ENCODE peak calls at places on chromosomes 6 and 20, in six cellular contexts. L is IMR-90, Z is colonic mucosa, O is kidney, A is PC-9, X is GM12865. V is an unnamed sample.

GRCh38 chr6:134182528-134182927 is 130.1 kb upstream of the SLC2A12 start:
- DNase-seq in L (no peak), Z (no peak), O (no peak), A (peak; percentile 3), X (no peak), V (no peak)

GRCh38 chr6:34243901-34244884 is 4.6 kb downstream of the SMIM29 start:
- DNase-seq in L (peak; percentile 95), Z (peak; percentile 56), O (peak; percentile 89), A (peak; percentile 96), X (no peak), V (peak; percentile 72)

GRCh38 chr6:118506071-118506638 is 41.9 kb upstream of the PLN start:
- DNase-seq in L (peak; percentile 16), Z (no peak), O (no peak), A (no peak), X (no peak), V (no peak)

GRCh38 chr6:7311920-7312615 is 931 bp downstream of the SSR1 start:
- DNase-seq in L (peak; percentile 35), Z (no peak), O (no peak), A (no peak), X (peak; percentile 35), V (no peak)

GRCh38 chr20:51358032-51358724 is 184.3 kb downstream of the NFATC2 start:
- DNase-seq in L (no peak), Z (no peak), O (no peak), A (no peak), X (no peak), V (no peak)

GRCh38 chr20:49750611-49751396 is 37.1 kb upstream of the B4GALT5 start:
- DNase-seq in L (no peak), Z (no peak), O (no peak), A (no peak), X (peak; percentile 94), V (no peak)

GRCh38 chr6:125310994-125311649 is 9.4 kb upstream of the HDDC2 start:
- DNase-seq in L (peak; percentile 64), Z (no peak), O (no peak), A (peak; percentile 64), X (peak; percentile 60), V (peak; percentile 15)

GRCh38 chr20:32681175-32682084 is 7.7 kb upstream of the C20orf203 start:
- DNase-seq in L (peak; percentile 17), Z (no peak), O (peak; percentile 75), A (peak; percentile 56), X (no peak), V (no peak)

GRCh38 chr20:13772529-13772928 is 12.2 kb downstream of the ESF1 start:
- DNase-seq in L (peak; percentile 36), Z (no peak), O (no peak), A (no peak), X (no peak), V (no peak)

GRCh38 chr20:8671366-8671943 is 397.4 kb upstream of the PLCB4 start:
- DNase-seq in L (no peak), Z (no peak), O (no peak), A (no peak), X (no peak), V (no peak)

GRCh38 chr20:32894711-32895355 is 36.1 kb downstream of the EFCAB8 start:
- DNase-seq in L (no peak), Z (no peak), O (no peak), A (no peak), X (no peak), V (no peak)

GRCh38 chr6:41022294-41022693 is 16.7 kb downstream of the UNC5CL start:
- DNase-seq in L (no peak), Z (no peak), O (no peak), A (peak; percentile 37), X (no peak), V (no peak)

DNA sequence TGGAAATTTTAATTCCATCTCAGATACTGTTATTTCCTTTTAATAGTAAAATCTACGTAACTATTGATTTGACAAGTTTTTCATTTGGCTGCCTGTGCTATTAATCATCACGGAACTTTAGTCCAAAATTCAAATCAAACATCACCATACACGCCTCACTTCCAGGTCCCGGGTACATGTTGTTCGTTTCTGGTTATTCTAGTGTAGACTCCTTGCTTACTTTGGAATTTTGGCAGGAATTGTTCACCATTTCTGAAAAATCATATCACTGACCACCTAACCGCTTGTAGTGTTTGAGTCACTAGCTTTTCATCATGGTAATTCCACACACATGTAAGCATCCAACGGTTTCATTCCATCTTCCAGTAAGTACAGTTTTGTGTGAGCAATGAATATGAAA is 98.0 kb upstream of the NHSL1 start:
- DNase-seq in L (peak; percentile 68), Z (no peak), O (no peak), A (no peak), X (no peak), V (no peak)
- H3K4me3 ChIP-seq in L (no peak overlapping the region), Z (no peak overlapping the region), O (no peak overlapping the region), A (no peak overlapping the region), X (no peak overlapping the region), V (no peak overlapping the region)

GRCh38 chr6:6007311-6008113 is 787 bp upstream of the NRN1 start:
- DNase-seq in L (no peak), Z (no peak), O (peak; percentile 65), A (no peak), X (peak; percentile 53), V (no peak)
- H3K4me3 ChIP-seq in L (no peak overlapping the region), Z (peak overlapping the region; percentile 39), O (peak overlapping the region; percentile 0), A (no peak overlapping the region), X (peak overlapping the region; percentile 80), V (peak overlapping the region; percentile 13)

DNA sequence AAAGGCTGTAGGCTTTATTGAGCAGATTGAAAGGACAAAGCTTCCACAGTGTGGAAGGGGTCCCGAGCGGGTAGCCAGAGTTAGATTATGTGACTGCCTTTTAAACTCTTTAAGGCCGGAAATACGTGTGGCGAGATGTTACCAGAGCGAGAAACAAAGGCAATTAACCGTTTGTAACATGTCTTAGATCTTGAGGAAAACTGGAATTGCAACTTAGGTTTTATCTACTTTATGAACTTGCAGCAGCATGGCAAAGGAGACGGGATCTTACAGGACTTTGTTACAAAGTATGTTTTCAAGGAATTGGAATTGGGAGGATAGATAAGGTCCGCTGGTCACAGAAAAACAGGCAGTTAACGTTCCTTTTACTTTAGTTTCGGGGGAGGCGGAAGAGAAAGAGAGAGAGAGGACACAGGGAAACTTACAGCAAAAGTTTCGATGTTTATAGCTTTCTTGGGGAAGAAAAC is 594.7 kb upstream of the ADGRB3 start:
- DNase-seq in L (no peak), Z (no peak), O (no peak), A (no peak), X (no peak), V (no peak)
- H3K4me3 ChIP-seq in L (no peak overlapping the region), Z (no peak overlapping the region), O (peak overlapping the region; percentile 60), A (no peak overlapping the region), X (peak overlapping the region; percentile 35), V (no peak overlapping the region)

DNA sequence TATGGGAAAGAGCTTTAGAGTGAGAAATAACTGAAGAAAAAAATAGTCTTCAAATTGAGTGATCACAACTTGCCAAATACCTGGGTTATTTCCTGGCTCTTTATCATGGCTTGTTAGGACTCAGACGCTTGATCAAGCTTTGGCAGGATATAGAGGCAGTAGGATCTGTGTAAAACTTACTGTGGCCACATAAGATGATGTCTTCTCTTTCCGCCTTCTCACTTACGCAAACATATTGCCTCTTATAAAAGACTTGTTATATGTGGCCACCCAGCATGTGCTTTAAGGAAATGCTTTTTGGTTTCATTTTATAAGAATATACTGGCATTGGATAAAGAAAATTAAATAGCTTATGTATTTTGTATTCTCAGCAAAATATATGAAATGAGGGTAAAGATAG is 101.8 kb upstream of the AKIRIN2 start:
- DNase-seq in L (no peak), Z (no peak), O (no peak), A (no peak), X (no peak), V (no peak)
- H3K4me3 ChIP-seq in L (no peak overlapping the region), Z (no peak overlapping the region), O (no peak overlapping the region), A (no peak overlapping the region), X (no peak overlapping the region), V (no peak overlapping the region)

GRCh38 chr6:50819527-50819905 is 845 bp downstream of the TFAP2B start:
- DNase-seq in L (no peak), Z (no peak), O (peak; percentile 73), A (no peak), X (no peak), V (no peak)

GRCh38 chr6:50820590-50821234 is 2.0 kb downstream of the TFAP2B start:
- DNase-seq in L (no peak), Z (no peak), O (peak; percentile 68), A (no peak), X (no peak), V (no peak)

GRCh38 chr6:50818673-50819072 is at the start of gene TFAP2B:
- DNase-seq in L (no peak), Z (no peak), O (no peak), A (no peak), X (no peak), V (no peak)

GRCh38 chr6:50821431-50822077 is 2.9 kb downstream of the TFAP2B start:
- DNase-seq in L (no peak), Z (no peak), O (no peak), A (no peak), X (no peak), V (no peak)

DNA sequence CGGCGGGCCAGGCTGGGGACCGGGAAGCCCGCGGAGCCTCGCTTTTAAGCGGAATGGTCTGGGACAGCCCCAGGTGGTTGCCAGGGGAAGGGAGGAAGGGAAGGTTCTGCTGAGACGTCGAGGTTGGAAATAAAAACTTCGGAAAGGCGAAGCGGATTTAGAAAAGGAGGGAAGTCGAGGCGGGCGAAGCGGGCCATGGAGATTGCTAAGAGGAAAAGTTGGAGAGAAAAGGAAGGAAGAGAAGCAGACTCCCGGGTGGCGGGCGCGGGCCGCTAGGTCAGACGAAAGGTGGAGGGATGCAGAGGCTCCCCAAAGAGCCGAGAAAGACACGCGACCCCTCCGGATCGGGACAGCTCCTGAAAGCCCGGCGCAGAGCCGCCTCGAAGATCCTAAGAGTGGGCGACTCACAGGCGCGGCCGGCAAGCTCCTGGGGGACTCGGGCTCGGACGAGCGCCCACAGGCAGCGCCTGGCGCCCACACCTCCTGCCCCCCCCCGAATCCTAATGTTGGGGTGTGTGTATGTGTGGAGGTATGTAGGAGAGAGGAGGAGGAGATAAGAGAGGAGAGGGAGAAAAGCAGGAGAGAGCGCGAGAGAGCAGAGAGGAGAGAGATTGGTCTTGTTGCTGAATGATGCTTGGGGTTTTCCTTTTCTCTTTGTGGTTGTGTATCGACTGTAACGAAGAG is 1.4 kb downstream of the TFAP2B start:
- DNase-seq in L (no peak), Z (no peak), O (peak; percentile 73), A (no peak), X (no peak), V (no peak)
- H3K4me3 ChIP-seq in L (no peak overlapping the region), Z (no peak overlapping the region), O (peak overlapping the region; percentile 34), A (no peak overlapping the region), X (no peak overlapping the region), V (no peak overlapping the region)

GRCh38 chr20:60752741-60753420 is 499.2 kb upstream of the CDH4 start:
- DNase-seq in L (no peak), Z (no peak), O (no peak), A (no peak), X (no peak), V (no peak)
- H3K4me3 ChIP-seq in L (no peak overlapping the region), Z (no peak overlapping the region), O (no peak overlapping the region), A (no peak overlapping the region), X (no peak overlapping the region), V (no peak overlapping the region)

DNA sequence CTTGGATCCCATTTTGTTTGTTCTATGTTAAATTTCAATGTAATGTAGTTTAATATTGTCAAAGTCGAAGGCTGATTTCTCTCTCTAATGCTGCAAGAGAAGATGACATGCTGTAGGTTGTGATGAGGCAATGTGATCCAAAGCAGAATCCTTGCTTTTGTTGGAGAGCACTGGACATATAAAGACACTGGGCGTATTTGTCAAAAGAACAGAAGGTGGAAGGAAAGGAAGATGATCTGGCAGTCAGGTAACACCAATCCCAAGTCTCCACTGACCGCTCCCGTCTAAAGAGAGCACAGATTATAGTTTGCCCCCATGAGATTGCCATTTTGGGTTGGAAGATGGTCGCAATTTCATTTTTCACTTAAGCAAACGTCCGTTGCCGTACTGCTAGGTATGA is 935 bp upstream of the RFX6 start:
- DNase-seq in L (no peak), Z (no peak), O (no peak), A (no peak), X (no peak), V (no peak)
- H3K4me3 ChIP-seq in L (no peak overlapping the region), Z (no peak overlapping the region), O (no peak overlapping the region), A (no peak overlapping the region), X (no peak overlapping the region), V (no peak overlapping the region)

GRCh38 chr6:116450769-116451740 is 10.1 kb upstream of the CALHM6 start:
- DNase-seq in L (no peak), Z (no peak), O (no peak), A (no peak), X (peak; percentile 66), V (no peak)
- H3K4me3 ChIP-seq in L (no peak overlapping the region), Z (no peak overlapping the region), O (no peak overlapping the region), A (no peak overlapping the region), X (no peak overlapping the region), V (no peak overlapping the region)

V was measured in AG04450.